ENCODE peak calls at places on chromosomes 5 and 9, in five cellular contexts. G is SW 1271, L is NCI-H82, R is left ventricle myocardium superior, V is Panc1. E is an unnamed sample.

GRCh38 chr5:177195307-177195952 is 61.9 kb downstream of the NSD1 start:
- DNase-seq in G (no peak), L (no peak), V (no peak), R (no peak), E (no peak)

GRCh38 chr5:100668511-100668910 is 133.3 kb downstream of the FAM174A start:
- DNase-seq in V (no peak), L (no peak), R (no peak), G (peak), E (peak)

GRCh38 chr5:103280962-103281361 is 22.4 kb downstream of the MACIR start:
- DNase-seq in R (no peak), V (no peak), L (no peak), G (no peak), E (no peak)

GRCh38 chr9:120708526-120709224 is 5.6 kb downstream of the MEGF9 start:
- DNase-seq in G (no peak), R (no peak), L (peak), V (no peak), E (no peak)

GRCh38 chr5:14108170-14108996 is 34.8 kb upstream of the TRIO start:
- DNase-seq in V (peak), R (peak), G (peak), L (peak), E (peak)

GRCh38 chr9:119639287-119639955 is 270.2 kb upstream of the BRINP1 start:
- DNase-seq in R (no peak), V (no peak), G (no peak), L (peak), E (no peak)

GRCh38 chr5:174609116-174609515 is 115.3 kb upstream of the MSX2 start:
- DNase-seq in R (no peak), L (no peak), V (no peak), G (no peak), E (peak)

GRCh38 chr5:141855265-141856029 is 22.8 kb downstream of the PCDH1 start:
- DNase-seq in R (peak), V (no peak), G (no peak), L (no peak), E (no peak)

GRCh38 chr5:172266676-172267092 is 16.9 kb downstream of the UBTD2 start:
- DNase-seq in V (no peak), G (no peak), R (no peak), L (no peak), E (no peak)

GRCh38 chr5:76689321-76690026 is 26.5 kb upstream of the F2R start:
- DNase-seq in L (no peak), V (no peak), G (peak), R (no peak), E (peak)

GRCh38 chr9:129182625-129183494 is 4.8 kb upstream of the IER5L start:
- DNase-seq in R (peak), G (peak), V (no peak), L (peak), E (no peak)

GRCh38 chr5:100772548-100772947 is 130.5 kb downstream of the ST8SIA4 start:
- DNase-seq in G (no peak), V (no peak), R (no peak), L (peak), E (no peak)

GRCh38 chr9:129491486-129491855 is 129.4 kb downstream of the C9orf50 start:
- DNase-seq in V (no peak), G (no peak), L (no peak), R (peak), E (no peak)

GRCh38 chr5:113807384-113808053 is 294.0 kb downstream of the YTHDC2 start:
- DNase-seq in G (no peak), V (no peak), R (no peak), L (peak), E (no peak)

GRCh38 chr5:5560016-5560415 is 137.5 kb downstream of the ICE1 start:
- DNase-seq in V (no peak), G (no peak), R (no peak), L (no peak), E (no peak)

GRCh38 chr9:131965101-131965500 is 114.6 kb downstream of the MED27 start:
- DNase-seq in G (no peak), R (no peak), L (no peak), V (no peak), E (no peak)

GRCh38 chr9:131160416-131161112 is 35.2 kb downstream of the NUP214 start:
- DNase-seq in G (no peak), L (no peak), V (no peak), R (no peak), E (no peak)

GRCh38 chr5:137312060-137312459 is 187.1 kb downstream of the SPOCK1 start:
- DNase-seq in V (no peak), L (peak), G (no peak), R (no peak), E (no peak)

GRCh38 chr9:116450378-116451139 is 236.5 kb upstream of the TRIM32 start:
- DNase-seq in R (no peak), V (no peak), G (no peak), L (no peak), E (no peak)

GRCh38 chr5:69451941-69452652 is 37.2 kb downstream of the MARVELD2 start:
- DNase-seq in L (no peak), V (no peak), R (no peak), G (no peak), E (no peak)

GRCh38 chr9:120916573-120916972 is 10.0 kb downstream of the TRAF1 start:
- DNase-seq in G (no peak), V (no peak), R (peak), L (peak), E (no peak)

GRCh38 chr5:10149911-10150310 is 99.8 kb downstream of the ATPSCKMT start:
- DNase-seq in G (no peak), L (peak), V (no peak), R (no peak), E (no peak)

GRCh38 chr9:110125207-110125751 is 82.7 kb downstream of the C9orf152 start:
- DNase-seq in V (no peak), G (no peak), L (no peak), R (peak), E (no peak)

GRCh38 chr5:55773057-55773456 is 35.2 kb downstream of the DDX4 start:
- DNase-seq in R (no peak), V (no peak), L (no peak), G (no peak), E (no peak)

GRCh38 chr5:91283899-91284298 is 99.2 kb downstream of the ARRDC3 start:
- DNase-seq in L (no peak), R (no peak), G (no peak), V (no peak), E (peak)

GRCh38 chr9:129487658-129488483 is 133.0 kb downstream of the C9orf50 start:
- DNase-seq in V (no peak), R (no peak), G (peak), L (no peak), E (no peak)

GRCh38 chr9:71638627-71639026 is 129.7 kb downstream of the CEMIP2 start:
- DNase-seq in G (no peak), R (no peak), L (no peak), V (no peak), E (no peak)

GRCh38 chr5:82591021-82591515 is 312.9 kb upstream of the RPS23 start:
- DNase-seq in R (no peak), L (no peak), V (no peak), G (no peak), E (no peak)

GRCh38 chr9:112174223-112174964 is 703 bp downstream of the SUSD1 start:
- DNase-seq in V (no peak), L (peak), G (peak), R (peak), E (no peak)

GRCh38 chr9:79764377-79764776 is 192.6 kb downstream of the TLE4 start:
- DNase-seq in V (no peak), L (no peak), G (no peak), R (no peak), E (no peak)

GRCh38 chr5:33738967-33739366 is 152.8 kb downstream of the ADAMTS12 start:
- DNase-seq in R (no peak), V (no peak), G (no peak), L (no peak), E (no peak)